ENCODE peak calls at places on chromosomes 5 and 9, in four cellular contexts. Q is Calu3, T is IMR-90, W is lung. N is an unnamed sample.

GRCh38 chr5:13976867-13977479 is 32.5 kb upstream of the DNAH5 start:
- DNase-seq in Q (peak), T (peak), W (no peak), N (peak)

GRCh38 chr9:68708513-68708912 is 3.5 kb downstream of the PIP5K1B start:
- DNase-seq in Q (no peak), T (no peak), W (no peak), N (no peak)

GRCh38 chr9:2016411-2017208 is 1.5 kb downstream of the SMARCA2 start:
- DNase-seq in Q (peak), T (peak), W (peak), N (peak)

GRCh38 chr5:130875673-130876072 is 289.4 kb downstream of the HINT1 start:
- DNase-seq in Q (no peak), T (no peak), W (no peak), N (no peak)

GRCh38 chr5:116574682-116575634 is at the start of gene SEMA6A:
- DNase-seq in Q (peak), T (peak), W (peak), N (peak)

GRCh38 chr9:12166511-12166910 is 526.7 kb upstream of the TYRP1 start:
- DNase-seq in Q (no peak), T (no peak), W (no peak), N (no peak)

GRCh38 chr5:148425808-148426207 is 42.0 kb downstream of the FBXO38 start:
- DNase-seq in Q (no peak), T (no peak), W (no peak), N (no peak)

GRCh38 chr5:89437450-89438435 is 554.8 kb upstream of the MEF2C start:
- DNase-seq in Q (no peak), T (no peak), W (no peak), N (no peak)

GRCh38 chr9:136024696-136025316 is 63.6 kb upstream of the UBAC1 start:
- DNase-seq in Q (no peak), T (no peak), W (no peak), N (peak)

GRCh38 chr9:95406114-95406513 is 88.6 kb upstream of the FANCC start:
- DNase-seq in Q (no peak), T (peak), W (no peak), N (no peak)

GRCh38 chr9:109817846-109818472 is 38.0 kb downstream of the PALM2AKAP2 start:
- DNase-seq in Q (peak), T (peak), W (peak), N (peak)

GRCh38 chr9:127193483-127193882 is 71.0 kb upstream of the ANGPTL2 start:
- DNase-seq in Q (no peak), T (no peak), W (no peak), N (no peak)

GRCh38 chr9:127197186-127197860 is 67.3 kb upstream of the GARNL3 start:
- DNase-seq in Q (no peak), T (no peak), W (no peak), N (no peak)

GRCh38 chr9:127196826-127197145 is 67.8 kb upstream of the GARNL3 start:
- DNase-seq in Q (no peak), T (no peak), W (no peak), N (no peak)

GRCh38 chr9:127195976-127196825 is 68.4 kb upstream of the GARNL3 start:
- DNase-seq in Q (no peak), T (no peak), W (no peak), N (no peak)

GRCh38 chr9:127194881-127195713 is 69.5 kb upstream of the GARNL3 start:
- DNase-seq in Q (no peak), T (peak), W (no peak), N (peak)
- TF ChIP-seq CTCF in Q (no peak), T (no peak), W (no peak), N (peak)

GRCh38 chr9:26893030-26893676 is 551 bp upstream of the CAAP1 start:
- DNase-seq in Q (no peak), T (no peak), W (no peak), N (no peak)

GRCh38 chr9:26888271-26888670 is 4.3 kb downstream of the CAAP1 start:
- DNase-seq in Q (no peak), T (peak), W (no peak), N (no peak)

GRCh38 chr9:26892251-26893029 is at the start of gene CAAP1:
- DNase-seq in Q (peak), T (peak), W (peak), N (peak)
- TF ChIP-seq CTCF in Q (peak), T (peak), W (no peak), N (peak)

DNA sequence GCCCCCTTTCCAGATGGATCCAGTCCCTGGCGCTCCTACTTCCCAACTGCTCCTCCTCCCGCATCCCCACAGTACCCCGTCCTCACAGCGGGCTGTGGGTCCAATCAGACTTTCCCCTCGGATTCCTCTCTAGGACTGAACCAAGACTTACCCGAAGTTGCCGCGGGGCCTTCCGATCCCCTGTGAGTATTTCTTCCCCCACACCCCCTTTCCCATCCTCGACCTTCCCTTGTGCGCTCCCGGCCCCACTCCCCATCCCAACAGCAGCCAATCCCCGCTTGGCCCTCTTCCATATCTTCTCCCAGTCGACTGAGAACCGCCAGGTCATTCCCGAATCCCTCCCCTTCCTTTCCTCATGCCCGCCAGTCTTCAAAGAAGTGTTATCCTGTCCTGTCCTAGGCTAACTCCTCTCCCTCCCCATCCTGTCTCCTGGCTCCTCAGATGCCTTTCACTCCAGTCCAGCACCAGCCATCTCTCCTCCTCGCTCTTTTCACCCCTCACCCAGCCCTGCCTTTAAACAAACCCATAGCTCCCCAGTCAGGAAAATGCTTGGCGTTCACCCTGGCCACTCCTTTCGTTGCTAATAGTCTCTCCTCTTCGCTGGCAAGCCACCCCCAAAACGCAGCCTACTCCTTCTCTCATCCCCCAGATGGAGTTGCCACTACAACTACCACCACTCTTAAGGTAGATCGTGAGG is 646 bp downstream of the SWI5 start:
- DNase-seq in Q (peak), T (peak), W (no peak), N (peak)
- TF ChIP-seq CTCF in Q (no peak), T (no peak), W (no peak), N (no peak)

DNA sequence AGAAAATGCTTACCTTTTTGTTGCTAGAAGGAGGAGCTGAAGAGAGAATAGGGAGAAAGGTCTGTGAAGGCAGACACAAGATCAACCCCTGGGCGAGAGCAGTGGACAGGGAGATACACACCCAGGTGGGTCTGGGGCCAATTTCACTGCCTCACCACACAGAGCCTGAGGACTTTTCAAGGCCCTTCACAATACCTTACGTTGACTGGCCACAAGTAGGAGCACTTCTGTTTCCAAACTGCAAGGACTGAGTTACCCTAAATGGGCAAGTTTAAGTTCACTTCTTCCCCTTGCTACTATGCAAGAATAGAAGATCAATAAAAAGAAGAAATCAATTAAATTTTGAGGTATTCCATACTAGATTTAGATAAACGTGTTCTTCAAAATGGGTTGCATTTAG is 174.5 kb upstream of the SLC12A2 start:
- DNase-seq in Q (peak), T (peak), W (no peak), N (peak)
- TF ChIP-seq CTCF in Q (peak), T (peak), W (no peak), N (peak)

GRCh38 chr5:178551059-178551458 is 39.1 kb downstream of the COL23A1 start:
- DNase-seq in Q (no peak), T (peak), W (no peak), N (no peak)
- TF ChIP-seq CTCF in Q (no peak), T (peak), W (no peak), N (peak)